ENCODE peak calls at places on chromosome 13, in nine cellular contexts. R is tibial artery; M is mammary epithelial cell; I is epithelial cell of prostate; V is hepatocyte; Z is suprapubic skin; O is H9; F is CD8-positive, alpha-beta T cell; L is aorta. S is an unnamed sample.

GRCh38 chr13:26971990-26972888 is 199.4 kb downstream of the USP12 start:
- DNase-seq in L (no peak), O (peak), F (no peak), R (no peak), Z (no peak), I (no peak), V (peak), M (peak), S (no peak)

GRCh38 chr13:110137677-110138008 is 169.3 kb downstream of the COL4A1 start:
- DNase-seq in F (no peak), L (no peak), O (no peak), R (no peak), Z (no peak), I (no peak), V (peak), M (no peak), S (no peak)

GRCh38 chr13:22141636-22142035 is 470.8 kb downstream of the FGF9 start:
- DNase-seq in O (no peak), L (no peak), R (no peak), I (no peak), Z (no peak), M (no peak), V (no peak), F (no peak), S (no peak)

GRCh38 chr13:92959790-92960189 is 266.8 kb upstream of the GPC6 start:
- DNase-seq in V (no peak), L (no peak), R (no peak), F (no peak), Z (no peak), I (no peak), M (no peak), O (no peak), S (no peak)

GRCh38 chr13:82717249-82717648 is 1165.0 kb downstream of the SLITRK1 start:
- DNase-seq in R (no peak), I (peak), Z (no peak), V (no peak), L (no peak), M (peak), O (no peak), F (no peak), S (peak)

GRCh38 chr13:50529154-50529882 is 314.2 kb downstream of the DLEU7 start:
- DNase-seq in R (peak), V (peak), M (peak), L (peak), Z (peak), I (peak), O (peak), F (no peak), S (peak)

GRCh38 chr13:105679832-105680231 is 855.6 kb downstream of the EFNB2 start:
- DNase-seq in V (peak), O (no peak), F (no peak), Z (no peak), M (no peak), L (no peak), I (no peak), R (no peak), S (no peak)

GRCh38 chr13:112792511-112792910 is 102.7 kb downstream of the ATP11A start:
- DNase-seq in R (no peak), Z (peak), I (no peak), V (no peak), F (no peak), M (no peak), O (peak), L (no peak), S (no peak)

DNA sequence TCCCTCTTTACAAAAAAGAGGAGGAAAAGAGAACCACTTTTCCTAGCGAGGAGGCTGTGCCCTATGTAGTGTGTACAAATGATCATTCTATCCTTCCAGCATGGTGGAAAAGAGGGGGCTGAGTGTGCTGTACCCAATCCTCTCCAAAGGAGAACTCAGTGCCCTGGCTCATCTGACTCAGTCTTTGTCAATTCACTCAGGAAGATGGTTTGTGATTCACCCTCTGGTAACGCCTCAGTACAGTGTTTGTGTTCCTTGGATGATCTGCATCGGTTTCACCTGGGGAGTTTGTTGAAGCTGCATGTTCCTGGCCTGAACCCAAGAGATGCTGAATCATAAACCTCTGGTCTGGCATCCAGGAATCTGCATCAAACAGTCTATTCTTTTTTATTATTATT is 18.3 kb upstream of the ENOX1 start:
- DNase-seq in M (peak), R (no peak), V (peak), Z (no peak), O (no peak), I (peak), F (no peak), L (no peak), S (peak)
- H3K27ac ChIP-seq in M (peak), R (no peak), V (no peak), Z (no peak), O (no peak), I (peak), F (no peak), L (no peak), S (peak)

GRCh38 chr13:76764916-76765315 is 121.3 kb downstream of the KCTD12 start:
- DNase-seq in L (no peak), V (no peak), M (no peak), O (no peak), F (no peak), Z (no peak), R (no peak), I (no peak), S (no peak)
- H3K27ac ChIP-seq in L (no peak), V (no peak), M (no peak), O (no peak), F (no peak), Z (peak), R (no peak), I (no peak), S (peak)

GRCh38 chr13:45381196-45381595 is 37.0 kb downstream of the SLC25A30 start:
- DNase-seq in F (no peak), O (no peak), L (no peak), I (no peak), M (no peak), R (no peak), V (no peak), Z (no peak), S (no peak)

GRCh38 chr13:45384474-45385174 is 33.5 kb downstream of the SLC25A30 start:
- DNase-seq in V (no peak), F (no peak), Z (no peak), I (no peak), O (no peak), L (no peak), R (no peak), M (no peak), S (no peak)

GRCh38 chr13:45385320-45385719 is 32.9 kb downstream of the SLC25A30 start:
- DNase-seq in R (no peak), Z (no peak), V (no peak), L (no peak), F (no peak), M (no peak), O (no peak), I (no peak), S (no peak)

GRCh38 chr13:45385912-45386311 is 32.3 kb downstream of the SLC25A30 start:
- DNase-seq in M (no peak), O (no peak), L (no peak), V (no peak), I (no peak), Z (no peak), R (no peak), F (no peak), S (no peak)
- H3K27ac ChIP-seq in M (no peak), O (no peak), L (no peak), V (no peak), I (no peak), Z (no peak), R (no peak), F (no peak), S (no peak)

DNA sequence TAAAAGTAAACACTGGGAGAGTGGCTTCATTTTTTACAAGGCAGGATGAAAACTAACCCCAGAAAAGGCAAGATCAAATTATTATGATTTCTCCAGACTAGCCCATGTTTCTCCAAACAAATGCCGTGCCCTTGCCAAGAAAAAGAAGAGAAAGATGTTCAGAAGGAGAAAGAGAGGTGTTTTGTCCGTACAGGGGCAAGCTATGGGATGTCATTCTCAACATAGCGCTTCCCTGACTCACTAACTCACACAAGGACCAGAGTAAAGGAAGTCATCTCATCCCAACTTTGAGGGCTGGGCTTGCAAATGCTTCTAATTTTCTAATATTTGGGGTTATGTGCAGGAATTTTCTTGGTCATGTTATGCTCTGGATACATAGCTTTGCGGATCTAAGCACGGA is 224.2 kb upstream of the MAB21L1 start:
- DNase-seq in L (no peak), F (no peak), Z (no peak), V (no peak), I (no peak), O (no peak), M (no peak), R (no peak), S (no peak)
- H3K27ac ChIP-seq in L (no peak), F (no peak), Z (no peak), V (peak), I (no peak), O (no peak), M (no peak), R (no peak), S (no peak)

DNA sequence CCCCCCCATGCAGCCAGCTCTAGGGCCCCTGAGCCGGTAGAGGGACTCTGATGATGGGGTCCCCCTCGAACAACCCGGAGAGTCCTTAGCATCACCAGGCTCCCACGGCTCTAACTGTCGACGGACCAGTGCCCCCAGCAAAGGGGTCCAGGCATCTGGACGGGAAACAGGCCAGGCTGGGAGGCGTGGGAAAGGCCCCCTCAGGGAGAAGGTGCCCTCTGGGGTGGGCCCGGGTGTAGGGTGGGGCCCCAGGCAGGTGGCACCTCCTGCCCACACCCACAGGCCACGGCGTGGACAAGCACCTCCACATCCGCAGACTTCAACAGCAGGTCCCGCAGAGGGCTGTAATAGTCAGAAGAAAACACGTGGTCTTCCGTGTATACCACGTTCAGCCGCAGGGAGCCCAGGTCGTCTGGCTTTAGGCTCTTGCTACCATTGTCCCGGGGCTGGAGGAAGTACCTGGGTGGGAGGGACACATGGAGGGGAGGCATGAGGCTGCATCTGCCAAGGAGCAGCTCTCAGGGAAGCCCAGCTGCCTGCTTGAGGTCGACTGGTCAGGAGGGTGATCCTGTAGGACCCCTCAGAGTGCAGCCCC is 44.7 kb upstream of the C13orf46 start:
- DNase-seq in V (no peak), I (no peak), F (no peak), O (no peak), Z (no peak), L (no peak), R (no peak), M (no peak), S (no peak)
- H3K27ac ChIP-seq in V (no peak), I (no peak), F (no peak), O (no peak), Z (no peak), L (no peak), R (no peak), M (no peak), S (no peak)

DNA sequence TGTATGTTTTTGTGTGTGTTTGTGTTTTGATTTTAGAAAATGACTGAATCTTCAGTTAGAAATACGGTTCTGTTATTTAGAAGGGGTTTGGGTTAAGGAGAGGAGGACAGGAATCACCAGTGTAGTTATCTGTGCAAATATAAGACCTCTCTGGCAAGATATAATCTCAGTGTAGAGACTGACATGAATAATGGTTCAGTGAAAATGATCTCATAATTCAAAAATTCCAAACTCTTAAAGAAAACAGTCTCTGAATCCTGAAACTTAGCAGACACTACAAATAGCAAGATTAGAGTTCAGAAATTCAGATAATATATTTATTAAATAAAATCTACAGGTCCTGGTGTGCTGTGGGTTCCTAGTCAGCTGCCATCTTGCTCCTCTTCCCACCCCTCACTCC is 73.5 kb downstream of the PDS5B start:
- DNase-seq in M (no peak), R (no peak), O (no peak), F (no peak), V (no peak), L (no peak), I (no peak), Z (no peak), S (peak)
- H3K27ac ChIP-seq in M (no peak), R (peak), O (no peak), F (no peak), V (no peak), L (no peak), I (no peak), Z (no peak), S (no peak)

DNA sequence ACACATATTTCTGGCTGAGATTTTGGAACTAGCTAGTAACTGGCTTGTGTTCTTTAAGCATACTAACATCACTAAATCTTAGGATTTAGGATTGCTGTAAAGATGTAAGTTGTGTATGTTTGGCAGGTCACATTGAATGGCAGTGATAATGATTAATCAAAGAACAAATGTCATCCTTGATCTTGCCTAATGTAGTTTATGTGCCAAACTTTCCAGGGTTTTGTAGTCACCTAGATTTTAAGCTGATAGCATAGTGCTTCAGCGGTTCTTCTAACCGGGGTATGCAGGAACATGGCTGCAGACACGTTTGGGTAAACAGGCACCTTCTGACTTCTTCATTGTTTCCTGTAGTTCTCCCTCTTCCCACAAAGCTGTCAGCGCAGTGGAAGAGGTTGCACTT is 9.7 kb downstream of the CLN5 start:
- DNase-seq in M (no peak), V (no peak), O (no peak), I (no peak), L (no peak), Z (no peak), F (no peak), R (no peak), S (no peak)
- H3K27ac ChIP-seq in M (no peak), V (no peak), O (no peak), I (no peak), L (peak), Z (no peak), F (no peak), R (peak), S (no peak)

DNA sequence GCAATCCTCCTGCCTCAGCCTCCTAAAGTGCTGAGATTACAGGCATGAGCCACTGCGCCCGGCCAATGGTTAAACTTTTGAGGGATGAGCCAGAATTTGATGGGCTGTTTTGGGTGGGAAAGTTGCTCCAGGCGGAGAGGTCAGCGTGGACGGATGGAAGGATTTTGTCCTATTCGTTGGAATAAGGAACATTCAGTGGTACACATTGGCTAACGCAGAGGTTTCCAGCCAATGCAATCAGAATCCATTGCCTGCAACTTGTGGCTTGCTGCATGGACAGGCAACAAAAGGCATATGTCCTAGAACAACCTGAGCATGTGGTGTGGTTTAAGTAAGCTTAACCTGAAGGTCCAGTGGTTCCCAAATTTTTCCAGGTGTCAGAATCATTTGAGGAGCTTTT is 35.5 kb upstream of the C1QTNF9 start:
- DNase-seq in F (no peak), Z (no peak), L (no peak), O (no peak), R (no peak), V (no peak), M (no peak), I (no peak), S (no peak)
- H3K27ac ChIP-seq in F (peak), Z (no peak), L (no peak), O (no peak), R (no peak), V (no peak), M (no peak), I (no peak), S (no peak)

GRCh38 chr13:114027046-114027760 is 53.3 kb upstream of the C13orf46 start:
- DNase-seq in O (no peak), V (no peak), R (no peak), F (no peak), M (no peak), L (peak), Z (no peak), I (no peak), S (peak)

GRCh38 chr13:114026128-114026880 is 52.4 kb upstream of the C13orf46 start:
- DNase-seq in R (peak), F (no peak), V (no peak), M (no peak), O (no peak), L (no peak), Z (no peak), I (no peak), S (no peak)

GRCh38 chr13:114029866-114030625 is 56.2 kb upstream of the C13orf46 start:
- DNase-seq in F (no peak), R (no peak), I (no peak), Z (no peak), L (no peak), O (no peak), V (no peak), M (no peak), S (no peak)

GRCh38 chr13:114025432-114026127 is 51.7 kb upstream of the C13orf46 start:
- DNase-seq in O (no peak), F (no peak), L (no peak), R (peak), M (no peak), V (no peak), I (no peak), Z (no peak), S (no peak)

DNA sequence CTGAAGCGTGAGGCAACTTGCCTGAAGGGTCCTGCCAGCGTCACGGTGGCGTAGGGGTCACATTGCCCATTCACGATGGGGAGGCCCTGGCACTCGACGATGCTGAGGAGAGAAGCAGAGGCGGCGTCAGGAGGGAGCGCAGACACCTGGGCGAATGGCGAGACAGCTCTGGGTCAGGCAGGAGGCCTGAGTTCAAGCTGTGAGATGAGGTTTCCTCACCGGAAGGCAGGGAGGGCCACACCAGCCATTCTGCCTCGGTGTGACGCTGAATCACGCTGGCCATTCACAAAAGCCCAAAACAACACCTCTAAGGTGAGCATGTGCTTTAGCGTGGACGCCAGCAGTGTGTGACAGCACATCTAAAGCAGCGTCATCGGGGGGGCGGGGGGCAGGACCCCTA is 54.0 kb upstream of the C13orf46 start:
- DNase-seq in V (no peak), M (no peak), Z (no peak), O (no peak), L (no peak), F (no peak), R (no peak), I (no peak), S (no peak)
- H3K27ac ChIP-seq in V (no peak), M (no peak), Z (no peak), O (no peak), L (no peak), F (no peak), R (no peak), I (no peak), S (peak)

GRCh38 chr13:73697166-73697565 is 437.0 kb downstream of the KLF12 start:
- DNase-seq in L (no peak), Z (no peak), V (no peak), O (no peak), F (no peak), R (no peak), M (no peak), I (no peak), S (no peak)

GRCh38 chr13:73703606-73704005 is 430.6 kb downstream of the KLF12 start:
- DNase-seq in R (no peak), O (no peak), M (no peak), V (no peak), L (no peak), F (no peak), Z (no peak), I (no peak), S (no peak)

GRCh38 chr13:73704587-73704986 is 429.6 kb downstream of the KLF12 start:
- DNase-seq in L (no peak), Z (no peak), V (no peak), M (no peak), R (no peak), F (no peak), I (no peak), O (no peak), S (no peak)

GRCh38 chr13:73698859-73699258 is 435.3 kb downstream of the KLF12 start:
- DNase-seq in M (no peak), L (no peak), Z (no peak), I (no peak), V (no peak), R (no peak), O (no peak), F (no peak), S (no peak)

GRCh38 chr13:73702419-73703071 is 431.7 kb downstream of the KLF12 start:
- DNase-seq in R (no peak), F (no peak), M (peak), I (peak), V (peak), L (no peak), O (no peak), Z (no peak), S (no peak)
- H3K27ac ChIP-seq in R (no peak), F (peak), M (peak), I (peak), V (peak), L (no peak), O (no peak), Z (peak), S (no peak)